ENCODE peak calls at places on chromosomes 16 and 17, in five cellular contexts. One of them, this sample, is unnamed.
A peak's percentile ranks its signal among the peaks of the same experiment; 100 is the strongest.

GRCh38 chr16:20878682-20879147 is 21.4 kb downstream of the DCUN1D3 start:
- DNase-seq in B cell: no peak
- DNase-seq in ascending aorta: no peak
- DNase-seq in thoracic aorta: no peak
- DNase-seq in tibial nerve: no peak
- DNase-seq in this sample: no peak

GRCh38 chr17:77829871-77830799 is 128.4 kb upstream of the TNRC6C start:
- DNase-seq in ascending aorta: peak; percentile 90
- DNase-seq in thoracic aorta: peak; percentile 59
- DNase-seq in B cell: no peak
- DNase-seq in tibial nerve: peak; percentile 31
- DNase-seq in this sample: no peak

GRCh38 chr17:33647976-33648375 is 354.9 kb upstream of the ASIC2 start:
- DNase-seq in B cell: no peak
- DNase-seq in ascending aorta: no peak
- DNase-seq in thoracic aorta: no peak
- DNase-seq in tibial nerve: no peak
- DNase-seq in this sample: no peak

GRCh38 chr16:20255002-20255401 is 72.3 kb downstream of the GP2 start:
- DNase-seq in ascending aorta: no peak
- DNase-seq in B cell: no peak
- DNase-seq in thoracic aorta: no peak
- DNase-seq in tibial nerve: no peak
- DNase-seq in this sample: no peak

GRCh38 chr17:77404812-77405581 is 264.2 kb downstream of the SEC14L1 start:
- DNase-seq in B cell: peak; percentile 88
- DNase-seq in ascending aorta: peak; percentile 91
- DNase-seq in thoracic aorta: no peak
- DNase-seq in tibial nerve: no peak
- DNase-seq in this sample: peak; percentile 74

GRCh38 chr17:45680360-45680759 is 103.8 kb upstream of the CRHR1 start:
- DNase-seq in B cell: no peak
- DNase-seq in ascending aorta: no peak
- DNase-seq in tibial nerve: no peak
- DNase-seq in thoracic aorta: no peak
- DNase-seq in this sample: no peak

GRCh38 chr17:65143899-65144590 is 6.9 kb downstream of the RGS9 start:
- DNase-seq in tibial nerve: no peak
- DNase-seq in ascending aorta: no peak
- DNase-seq in B cell: no peak
- DNase-seq in thoracic aorta: no peak
- DNase-seq in this sample: no peak

GRCh38 chr16:82302007-82302733 is 132.1 kb upstream of the MPHOSPH6 start:
- DNase-seq in tibial nerve: no peak
- DNase-seq in thoracic aorta: no peak
- DNase-seq in B cell: no peak
- DNase-seq in ascending aorta: no peak
- DNase-seq in this sample: no peak

GRCh38 chr16:50390914-50391700 is 22.3 kb upstream of the BRD7 start:
- DNase-seq in ascending aorta: peak; percentile 53
- DNase-seq in tibial nerve: no peak
- DNase-seq in thoracic aorta: no peak
- DNase-seq in B cell: no peak
- DNase-seq in this sample: no peak

GRCh38 chr16:88306411-88306810 is 76.3 kb upstream of the ZNF469 start:
- DNase-seq in tibial nerve: no peak
- DNase-seq in thoracic aorta: no peak
- DNase-seq in ascending aorta: no peak
- DNase-seq in B cell: peak; percentile 5
- DNase-seq in this sample: no peak

GRCh38 chr17:2068101-2068518 is 13.2 kb downstream of the HIC1 start:
- DNase-seq in B cell: no peak
- DNase-seq in tibial nerve: no peak
- DNase-seq in thoracic aorta: no peak
- DNase-seq in ascending aorta: no peak
- DNase-seq in this sample: no peak

GRCh38 chr17:43695968-43696865 is 34.5 kb upstream of the MEOX1 start:
- DNase-seq in thoracic aorta: peak; percentile 32
- DNase-seq in tibial nerve: no peak
- DNase-seq in ascending aorta: peak; percentile 81
- DNase-seq in B cell: no peak
- DNase-seq in this sample: no peak

GRCh38 chr17:77528516-77529327 is 388.0 kb downstream of the SEC14L1 start:
- DNase-seq in ascending aorta: no peak
- DNase-seq in B cell: no peak
- DNase-seq in tibial nerve: no peak
- DNase-seq in thoracic aorta: no peak
- DNase-seq in this sample: no peak

GRCh38 chr16:19479302-19479721 is 42.6 kb downstream of the GDE1 start:
- DNase-seq in thoracic aorta: no peak
- DNase-seq in ascending aorta: no peak
- DNase-seq in B cell: no peak
- DNase-seq in tibial nerve: no peak
- DNase-seq in this sample: no peak

GRCh38 chr16:21076186-21076883 is 74.3 kb downstream of the DNAH3 start:
- DNase-seq in B cell: no peak
- DNase-seq in ascending aorta: no peak
- DNase-seq in thoracic aorta: no peak
- DNase-seq in tibial nerve: no peak
- DNase-seq in this sample: no peak

GRCh38 chr16:25523183-25523582 is 168.6 kb upstream of the HS3ST4 start:
- DNase-seq in tibial nerve: no peak
- DNase-seq in thoracic aorta: no peak
- DNase-seq in ascending aorta: no peak
- DNase-seq in B cell: no peak
- DNase-seq in this sample: no peak

GRCh38 chr17:35788504-35788998 is 6.9 kb downstream of the MMP28 start:
- DNase-seq in tibial nerve: peak; percentile 61
- DNase-seq in B cell: no peak
- DNase-seq in ascending aorta: peak; percentile 65
- DNase-seq in thoracic aorta: no peak
- DNase-seq in this sample: no peak

GRCh38 chr17:42937712-42938596 is 26.3 kb downstream of the AARSD1 start:
- DNase-seq in ascending aorta: no peak
- DNase-seq in tibial nerve: peak; percentile 28
- DNase-seq in B cell: no peak
- DNase-seq in thoracic aorta: no peak
- DNase-seq in this sample: no peak

GRCh38 chr17:57537524-57538410 is 207.3 kb downstream of the CCDC182 start:
- DNase-seq in ascending aorta: no peak
- DNase-seq in B cell: no peak
- DNase-seq in tibial nerve: no peak
- DNase-seq in thoracic aorta: no peak
- DNase-seq in this sample: no peak

GRCh38 chr16:65032397-65032796 is 89.5 kb downstream of the CDH11 start:
- DNase-seq in tibial nerve: no peak
- DNase-seq in B cell: no peak
- DNase-seq in thoracic aorta: no peak
- DNase-seq in ascending aorta: no peak
- DNase-seq in this sample: no peak

GRCh38 chr17:7967751-7968150 is 34.7 kb upstream of the GUCY2D start:
- DNase-seq in tibial nerve: no peak
- DNase-seq in thoracic aorta: no peak
- DNase-seq in ascending aorta: no peak
- DNase-seq in B cell: no peak
- DNase-seq in this sample: no peak

GRCh38 chr17:7971651-7972050 is 30.8 kb upstream of the GUCY2D start:
- DNase-seq in ascending aorta: no peak
- DNase-seq in B cell: no peak
- DNase-seq in tibial nerve: no peak
- DNase-seq in thoracic aorta: no peak
- DNase-seq in this sample: no peak

GRCh38 chr17:7969434-7969833 is 33.0 kb upstream of the GUCY2D start:
- DNase-seq in B cell: no peak
- DNase-seq in tibial nerve: no peak
- DNase-seq in ascending aorta: no peak
- DNase-seq in thoracic aorta: no peak
- DNase-seq in this sample: no peak

GRCh38 chr17:7974638-7975131 is 27.7 kb upstream of the GUCY2D start:
- DNase-seq in B cell: no peak
- DNase-seq in tibial nerve: no peak
- DNase-seq in ascending aorta: peak; percentile 13
- DNase-seq in thoracic aorta: no peak
- DNase-seq in this sample: no peak

GRCh38 chr17:7972131-7972785 is 30.2 kb upstream of the GUCY2D start:
- DNase-seq in ascending aorta: peak; percentile 47
- DNase-seq in tibial nerve: no peak
- DNase-seq in B cell: no peak
- DNase-seq in thoracic aorta: no peak
- DNase-seq in this sample: no peak
- TF ChIP-seq CTCF in ascending aorta: no peak
- TF ChIP-seq CTCF in tibial nerve: no peak
- TF ChIP-seq CTCF in B cell: peak; percentile 21
- TF ChIP-seq CTCF in thoracic aorta: no peak
- TF ChIP-seq CTCF in this sample: peak; percentile 10

GRCh38 chr16:56278196-56278855 is 87.0 kb downstream of the GNAO1 start:
- DNase-seq in tibial nerve: no peak
- DNase-seq in thoracic aorta: no peak
- DNase-seq in ascending aorta: no peak
- DNase-seq in B cell: no peak
- DNase-seq in this sample: no peak

GRCh38 chr16:56279132-56279531 is 87.8 kb downstream of the GNAO1 start:
- DNase-seq in tibial nerve: no peak
- DNase-seq in B cell: no peak
- DNase-seq in ascending aorta: no peak
- DNase-seq in thoracic aorta: no peak
- DNase-seq in this sample: no peak

GRCh38 chr16:56279914-56280313 is 88.6 kb downstream of the GNAO1 start:
- DNase-seq in thoracic aorta: no peak
- DNase-seq in tibial nerve: no peak
- DNase-seq in B cell: no peak
- DNase-seq in ascending aorta: no peak
- DNase-seq in this sample: no peak

GRCh38 chr16:56282455-56282854 is 91.2 kb downstream of the GNAO1 start:
- DNase-seq in ascending aorta: no peak
- DNase-seq in tibial nerve: no peak
- DNase-seq in thoracic aorta: no peak
- DNase-seq in B cell: peak; percentile 55
- DNase-seq in this sample: no peak

DNA sequence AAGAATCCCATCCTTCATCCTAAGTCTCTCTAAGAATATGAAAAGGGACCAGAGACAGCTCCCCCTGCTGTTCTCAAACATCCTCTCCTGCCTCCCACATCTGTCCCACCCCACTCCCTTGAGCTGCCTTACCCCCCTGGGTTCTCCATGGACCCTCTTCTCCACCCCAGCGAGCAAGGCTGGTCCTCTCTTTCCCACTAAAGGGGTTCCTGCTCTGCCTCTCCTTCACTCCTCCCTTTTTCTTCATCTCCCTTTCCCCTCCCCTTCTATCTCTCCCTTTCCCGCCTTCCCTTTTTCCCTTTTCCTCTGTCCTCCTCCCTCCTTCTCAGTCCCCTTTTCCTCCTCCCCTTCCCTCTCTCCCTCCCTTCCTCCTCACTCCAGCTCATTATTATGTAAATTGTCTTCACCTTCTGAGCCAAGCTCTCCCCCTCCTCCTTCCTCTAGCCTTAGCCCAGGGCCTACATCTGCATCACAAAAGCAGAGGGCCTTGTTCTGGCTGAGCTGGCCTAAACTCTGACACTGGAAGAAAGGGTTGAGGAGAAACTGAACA is 90.0 kb downstream of the GNAO1 start:
- DNase-seq in B cell: no peak
- DNase-seq in tibial nerve: no peak
- DNase-seq in thoracic aorta: no peak
- DNase-seq in ascending aorta: no peak
- DNase-seq in this sample: no peak
- TF ChIP-seq CTCF in B cell: no peak
- TF ChIP-seq CTCF in tibial nerve: no peak
- TF ChIP-seq CTCF in thoracic aorta: no peak
- TF ChIP-seq CTCF in ascending aorta: no peak
- TF ChIP-seq CTCF in this sample: peak; percentile 41

DNA sequence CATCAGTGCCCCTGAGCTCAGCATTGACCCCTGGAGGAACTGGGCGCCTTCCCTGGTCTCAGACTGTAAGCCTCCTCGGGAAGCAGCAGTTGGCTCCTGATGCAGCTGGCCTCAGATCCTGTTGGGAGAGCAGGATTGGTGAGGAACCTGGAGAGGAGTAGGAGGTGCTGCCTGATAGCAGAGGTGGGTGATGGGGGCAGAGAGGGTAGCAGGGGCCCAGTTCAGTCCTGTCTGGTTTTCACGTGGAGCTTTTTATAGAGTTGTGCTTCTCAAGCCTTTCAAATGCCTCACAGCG is 23.8 kb upstream of the ZNF750 start:
- DNase-seq in B cell: no peak
- DNase-seq in thoracic aorta: no peak
- DNase-seq in tibial nerve: no peak
- DNase-seq in ascending aorta: no peak
- DNase-seq in this sample: no peak
- TF ChIP-seq CTCF in B cell: no peak
- TF ChIP-seq CTCF in thoracic aorta: no peak
- TF ChIP-seq CTCF in tibial nerve: no peak
- TF ChIP-seq CTCF in ascending aorta: no peak
- TF ChIP-seq CTCF in this sample: no peak

DNA sequence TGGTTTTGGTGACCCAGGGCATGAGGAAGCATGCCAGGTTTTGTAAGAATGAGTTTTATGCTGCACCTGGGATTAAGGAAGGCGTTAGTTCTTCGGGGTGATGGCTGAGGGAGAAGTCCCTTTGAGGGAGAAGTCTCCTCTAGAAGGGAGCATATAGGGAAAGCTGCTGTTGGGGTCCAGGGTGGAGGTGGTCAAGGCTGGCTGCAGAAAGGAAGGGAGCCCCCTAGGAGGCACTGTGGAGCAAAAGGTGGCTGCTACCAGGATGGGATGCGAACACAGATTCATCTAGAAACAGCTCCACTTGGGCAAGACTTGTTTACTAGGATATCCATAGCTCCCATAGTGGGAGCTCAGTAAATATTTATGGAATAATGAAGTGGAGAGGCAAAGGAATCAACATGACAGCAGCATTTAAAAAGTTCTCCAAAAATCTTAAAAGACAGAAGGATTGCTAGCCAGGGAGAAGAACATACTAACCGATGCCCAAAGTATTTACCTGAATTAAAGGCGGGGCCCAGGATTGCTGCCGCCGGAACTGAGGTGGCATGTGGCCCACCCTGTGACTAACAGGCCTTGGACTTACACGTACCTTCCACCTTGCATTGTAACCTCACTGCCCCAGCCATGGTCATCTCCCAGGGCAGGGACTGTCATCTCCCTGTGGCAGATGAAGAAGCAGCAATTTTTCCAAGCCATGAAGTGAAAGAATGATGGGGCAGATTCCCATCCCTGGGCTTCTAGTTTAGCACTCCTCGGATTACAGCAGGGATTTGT is 7.1 kb upstream of the LPCAT2 start:
- DNase-seq in tibial nerve: peak; percentile 4
- DNase-seq in ascending aorta: no peak
- DNase-seq in thoracic aorta: no peak
- DNase-seq in B cell: no peak
- DNase-seq in this sample: no peak
- TF ChIP-seq CTCF in tibial nerve: no peak
- TF ChIP-seq CTCF in ascending aorta: no peak
- TF ChIP-seq CTCF in thoracic aorta: no peak
- TF ChIP-seq CTCF in B cell: no peak
- TF ChIP-seq CTCF in this sample: peak; percentile 22

GRCh38 chr17:79065105-79065670 is 9.4 kb upstream of the ENGASE start:
- DNase-seq in thoracic aorta: no peak
- DNase-seq in ascending aorta: no peak
- DNase-seq in B cell: no peak
- DNase-seq in tibial nerve: no peak
- DNase-seq in this sample: no peak
- TF ChIP-seq CTCF in thoracic aorta: peak; percentile 47
- TF ChIP-seq CTCF in ascending aorta: peak; percentile 51
- TF ChIP-seq CTCF in B cell: peak; percentile 56
- TF ChIP-seq CTCF in tibial nerve: peak; percentile 33
- TF ChIP-seq CTCF in this sample: peak; percentile 59